ENCODE peak calls at places on chromosomes 6 and 20, in four cellular contexts. R is mucosa of gallbladder, O is GM12878, V is NCI-H345. J is an unnamed sample.

GRCh38 chr6:28207244-28208179 is 17.6 kb upstream of the ZSCAN9 start:
- DNase-seq in R (no peak), V (no peak), O (no peak), J (peak)

GRCh38 chr6:43628392-43629103 is 516 bp downstream of the GTPBP2 start:
- DNase-seq in R (peak), V (peak), O (no peak), J (peak)

GRCh38 chr20:36202891-36203338 is 33.4 kb upstream of the AAR2 start:
- DNase-seq in V (peak), O (no peak), R (peak), J (peak)

GRCh38 chr20:5535211-5535756 is 214.9 kb upstream of the SHLD1 start:
- DNase-seq in V (no peak), O (no peak), R (no peak), J (no peak)

GRCh38 chr6:140174509-140174908 is 800.1 kb upstream of the CITED2 start:
- DNase-seq in R (no peak), V (no peak), O (no peak), J (no peak)

GRCh38 chr6:391559-392440 is at the start of gene IRF4:
- DNase-seq in R (no peak), V (no peak), O (no peak), J (no peak)

GRCh38 chr20:2757001-2757400 is 43.4 kb downstream of the CPXM1 start:
- DNase-seq in R (no peak), V (no peak), O (no peak), J (no peak)

GRCh38 chr6:2938632-2939083 is 32.7 kb downstream of the SERPINB6 start:
- DNase-seq in V (no peak), O (no peak), R (no peak), J (no peak)

GRCh38 chr6:138124096-138124495 is 16.9 kb upstream of the PERP start:
- DNase-seq in R (no peak), V (no peak), O (no peak), J (no peak)

GRCh38 chr6:148053796-148054195 is 288.8 kb upstream of the SASH1 start:
- DNase-seq in R (no peak), O (no peak), V (no peak), J (no peak)

GRCh38 chr20:25258463-25258805 is 10.5 kb downstream of the PYGB start:
- DNase-seq in V (no peak), O (no peak), R (no peak), J (no peak)

GRCh38 chr6:52686878-52687699 is 16.2 kb downstream of the TMEM14A start:
- DNase-seq in V (no peak), O (no peak), R (no peak), J (no peak)

GRCh38 chr20:59308493-59309201 is 8.2 kb downstream of the EDN3 start:
- DNase-seq in R (no peak), O (no peak), V (no peak), J (no peak)

GRCh38 chr6:54990001-54990400 is 143.4 kb downstream of the FAM83B start:
- DNase-seq in R (no peak), V (no peak), O (no peak), J (no peak)

GRCh38 chr6:158835616-158836221 is 16.6 kb upstream of the EZR start:
- DNase-seq in R (peak), V (no peak), O (no peak), J (no peak)

GRCh38 chr6:39281312-39281980 is 32.8 kb downstream of the KCNK17 start:
- DNase-seq in R (peak), V (no peak), O (no peak), J (no peak)

GRCh38 chr20:61387204-61387958 is 135.3 kb downstream of the CDH4 start:
- DNase-seq in R (no peak), V (no peak), O (no peak), J (peak)

GRCh38 chr6:41957117-41957516 is 15.5 kb upstream of the CCND3 start:
- DNase-seq in O (no peak), R (no peak), V (no peak), J (no peak)